ENCODE peak calls at places on chromosomes 11 and 22, in ten cellular contexts. One of them, this sample, is unnamed.

GRCh38 chr11:48141475-48142100 is 75.0 kb upstream of the OR4B1 start:
- DNase-seq in CD4-positive, CD25-positive, alpha-beta regulatory T cell: peak; percentile 25
- DNase-seq in AG10803: peak; percentile 55
- DNase-seq in mammary epithelial cell: peak; percentile 20
- DNase-seq in suprapubic skin: no peak
- DNase-seq in H7: no peak
- DNase-seq in astrocyte of the spinal cord: peak; percentile 32
- DNase-seq in sigmoid colon: no peak
- DNase-seq in right lobe of liver: no peak
- DNase-seq in body of pancreas: peak; percentile 26
- DNase-seq in this sample: no peak

GRCh38 chr11:134587345-134587744 is 175.3 kb upstream of the B3GAT1 start:
- DNase-seq in CD4-positive, CD25-positive, alpha-beta regulatory T cell: no peak
- DNase-seq in AG10803: no peak
- DNase-seq in mammary epithelial cell: no peak
- DNase-seq in suprapubic skin: no peak
- DNase-seq in H7: no peak
- DNase-seq in astrocyte of the spinal cord: no peak
- DNase-seq in sigmoid colon: no peak
- DNase-seq in right lobe of liver: no peak
- DNase-seq in body of pancreas: no peak
- DNase-seq in this sample: no peak

GRCh38 chr11:108616549-108616948 is 23.0 kb upstream of the EXPH5 start:
- DNase-seq in CD4-positive, CD25-positive, alpha-beta regulatory T cell: no peak
- DNase-seq in AG10803: peak; percentile 88
- DNase-seq in mammary epithelial cell: peak; percentile 99
- DNase-seq in suprapubic skin: no peak
- DNase-seq in H7: no peak
- DNase-seq in astrocyte of the spinal cord: peak; percentile 87
- DNase-seq in sigmoid colon: no peak
- DNase-seq in right lobe of liver: no peak
- DNase-seq in body of pancreas: no peak
- DNase-seq in this sample: no peak

GRCh38 chr22:29706991-29707390 is 12.8 kb upstream of the CABP7 start:
- DNase-seq in CD4-positive, CD25-positive, alpha-beta regulatory T cell: no peak
- DNase-seq in AG10803: no peak
- DNase-seq in mammary epithelial cell: no peak
- DNase-seq in suprapubic skin: no peak
- DNase-seq in H7: peak; percentile 48
- DNase-seq in astrocyte of the spinal cord: no peak
- DNase-seq in sigmoid colon: no peak
- DNase-seq in right lobe of liver: no peak
- DNase-seq in body of pancreas: peak; percentile 49
- DNase-seq in this sample: no peak

GRCh38 chr11:6413791-6414231 is 5.1 kb downstream of the APBB1 start:
- DNase-seq in CD4-positive, CD25-positive, alpha-beta regulatory T cell: peak; percentile 79
- DNase-seq in AG10803: peak; percentile 48
- DNase-seq in mammary epithelial cell: no peak
- DNase-seq in suprapubic skin: no peak
- DNase-seq in H7: no peak
- DNase-seq in astrocyte of the spinal cord: no peak
- DNase-seq in sigmoid colon: no peak
- DNase-seq in right lobe of liver: no peak
- DNase-seq in body of pancreas: no peak
- DNase-seq in this sample: no peak

GRCh38 chr22:43876866-43877509 is 14.7 kb upstream of the SULT4A1 start:
- DNase-seq in CD4-positive, CD25-positive, alpha-beta regulatory T cell: no peak
- DNase-seq in AG10803: no peak
- DNase-seq in mammary epithelial cell: no peak
- DNase-seq in suprapubic skin: peak; percentile 18
- DNase-seq in H7: no peak
- DNase-seq in astrocyte of the spinal cord: no peak
- DNase-seq in sigmoid colon: peak; percentile 27
- DNase-seq in right lobe of liver: no peak
- DNase-seq in body of pancreas: peak; percentile 0
- DNase-seq in this sample: no peak

GRCh38 chr11:73226297-73227006 is 8.4 kb downstream of the P2RY2 start:
- DNase-seq in CD4-positive, CD25-positive, alpha-beta regulatory T cell: no peak
- DNase-seq in AG10803: no peak
- DNase-seq in mammary epithelial cell: no peak
- DNase-seq in suprapubic skin: peak; percentile 22
- DNase-seq in H7: peak; percentile 8
- DNase-seq in astrocyte of the spinal cord: no peak
- DNase-seq in sigmoid colon: no peak
- DNase-seq in right lobe of liver: no peak
- DNase-seq in body of pancreas: no peak
- DNase-seq in this sample: no peak

GRCh38 chr11:107014871-107015270 is 3.4 kb downstream of the GUCY1A2 start:
- DNase-seq in CD4-positive, CD25-positive, alpha-beta regulatory T cell: no peak
- DNase-seq in AG10803: no peak
- DNase-seq in mammary epithelial cell: no peak
- DNase-seq in suprapubic skin: no peak
- DNase-seq in H7: no peak
- DNase-seq in astrocyte of the spinal cord: peak; percentile 74
- DNase-seq in sigmoid colon: no peak
- DNase-seq in right lobe of liver: no peak
- DNase-seq in body of pancreas: no peak
- DNase-seq in this sample: no peak

GRCh38 chr11:64088159-64089026 is 52.7 kb downstream of the FLRT1 start:
- DNase-seq in CD4-positive, CD25-positive, alpha-beta regulatory T cell: no peak
- DNase-seq in AG10803: no peak
- DNase-seq in mammary epithelial cell: no peak
- DNase-seq in suprapubic skin: no peak
- DNase-seq in H7: peak; percentile 96
- DNase-seq in astrocyte of the spinal cord: no peak
- DNase-seq in sigmoid colon: no peak
- DNase-seq in right lobe of liver: no peak
- DNase-seq in body of pancreas: no peak
- DNase-seq in this sample: no peak

GRCh38 chr11:19696073-19696472 is 16.6 kb upstream of the NAV2 start:
- DNase-seq in CD4-positive, CD25-positive, alpha-beta regulatory T cell: no peak
- DNase-seq in AG10803: no peak
- DNase-seq in mammary epithelial cell: no peak
- DNase-seq in suprapubic skin: no peak
- DNase-seq in H7: no peak
- DNase-seq in astrocyte of the spinal cord: no peak
- DNase-seq in sigmoid colon: no peak
- DNase-seq in right lobe of liver: no peak
- DNase-seq in body of pancreas: no peak
- DNase-seq in this sample: no peak

GRCh38 chr11:57321996-57322880 is 2.5 kb downstream of the TNKS1BP1 start:
- DNase-seq in CD4-positive, CD25-positive, alpha-beta regulatory T cell: no peak
- DNase-seq in AG10803: peak; percentile 99
- DNase-seq in mammary epithelial cell: peak; percentile 97
- DNase-seq in suprapubic skin: peak; percentile 97
- DNase-seq in H7: peak; percentile 91
- DNase-seq in astrocyte of the spinal cord: peak; percentile 97
- DNase-seq in sigmoid colon: peak; percentile 97
- DNase-seq in right lobe of liver: peak; percentile 90
- DNase-seq in body of pancreas: peak; percentile 92
- DNase-seq in this sample: peak; percentile 98

GRCh38 chr22:27637604-27638003 is 164.0 kb downstream of the MN1 start:
- DNase-seq in CD4-positive, CD25-positive, alpha-beta regulatory T cell: no peak
- DNase-seq in AG10803: peak; percentile 57
- DNase-seq in mammary epithelial cell: peak; percentile 36
- DNase-seq in suprapubic skin: no peak
- DNase-seq in H7: no peak
- DNase-seq in astrocyte of the spinal cord: peak; percentile 20
- DNase-seq in sigmoid colon: no peak
- DNase-seq in right lobe of liver: no peak
- DNase-seq in body of pancreas: no peak
- DNase-seq in this sample: no peak

GRCh38 chr11:18313985-18314763 is 7.8 kb downstream of the HPS5 start:
- DNase-seq in CD4-positive, CD25-positive, alpha-beta regulatory T cell: no peak
- DNase-seq in AG10803: peak; percentile 38
- DNase-seq in mammary epithelial cell: peak; percentile 54
- DNase-seq in suprapubic skin: no peak
- DNase-seq in H7: no peak
- DNase-seq in astrocyte of the spinal cord: peak; percentile 17
- DNase-seq in sigmoid colon: no peak
- DNase-seq in right lobe of liver: no peak
- DNase-seq in body of pancreas: no peak
- DNase-seq in this sample: no peak

GRCh38 chr11:8593935-8594909 is at the start of gene STK33:
- DNase-seq in CD4-positive, CD25-positive, alpha-beta regulatory T cell: no peak
- DNase-seq in AG10803: no peak
- DNase-seq in mammary epithelial cell: no peak
- DNase-seq in suprapubic skin: no peak
- DNase-seq in H7: peak; percentile 94
- DNase-seq in astrocyte of the spinal cord: peak; percentile 51
- DNase-seq in sigmoid colon: peak; percentile 71
- DNase-seq in right lobe of liver: peak; percentile 30
- DNase-seq in body of pancreas: peak; percentile 84
- DNase-seq in this sample: no peak

DNA sequence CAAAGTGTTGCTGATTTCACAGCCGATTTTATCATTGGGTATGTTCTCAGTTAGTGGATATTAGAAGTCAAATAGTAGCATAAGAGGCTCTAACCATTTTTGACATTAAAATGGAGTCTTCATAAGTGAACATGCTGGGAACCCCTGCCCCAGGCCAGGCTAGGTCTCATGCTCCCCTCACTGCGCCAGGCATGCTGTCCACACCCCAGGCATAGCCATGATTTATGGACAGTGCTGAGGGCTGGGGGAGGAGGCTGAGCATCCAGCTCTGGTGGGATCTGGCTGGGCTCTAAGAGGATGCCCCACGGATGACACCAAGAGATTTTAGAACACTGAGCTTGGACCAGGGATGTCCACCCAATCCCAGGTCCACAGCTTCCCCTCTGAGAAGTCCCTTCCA is 38.7 kb upstream of the LRRC32 start:
- DNase-seq in CD4-positive, CD25-positive, alpha-beta regulatory T cell: no peak
- DNase-seq in AG10803: no peak
- DNase-seq in mammary epithelial cell: no peak
- DNase-seq in suprapubic skin: no peak
- DNase-seq in H7: peak; percentile 16
- DNase-seq in astrocyte of the spinal cord: no peak
- DNase-seq in sigmoid colon: no peak
- DNase-seq in right lobe of liver: no peak
- DNase-seq in body of pancreas: no peak
- DNase-seq in this sample: no peak
- H3K4me3 ChIP-seq in CD4-positive, CD25-positive, alpha-beta regulatory T cell: no peak overlapping the region
- H3K4me3 ChIP-seq in AG10803: no peak overlapping the region
- H3K4me3 ChIP-seq in mammary epithelial cell: no peak overlapping the region
- H3K4me3 ChIP-seq in suprapubic skin: no peak overlapping the region
- H3K4me3 ChIP-seq in H7: no peak overlapping the region
- H3K4me3 ChIP-seq in astrocyte of the spinal cord: no peak overlapping the region
- H3K4me3 ChIP-seq in sigmoid colon: no peak overlapping the region
- H3K4me3 ChIP-seq in right lobe of liver: no peak overlapping the region
- H3K4me3 ChIP-seq in body of pancreas: no peak overlapping the region
- H3K4me3 ChIP-seq in this sample: no peak overlapping the region

GRCh38 chr11:119315139-119316016 is 1.6 kb downstream of the MCAM start:
- DNase-seq in CD4-positive, CD25-positive, alpha-beta regulatory T cell: peak; percentile 57
- DNase-seq in AG10803: no peak
- DNase-seq in mammary epithelial cell: peak; percentile 56
- DNase-seq in suprapubic skin: peak; percentile 71
- DNase-seq in H7: peak; percentile 93
- DNase-seq in astrocyte of the spinal cord: no peak
- DNase-seq in sigmoid colon: peak; percentile 79
- DNase-seq in right lobe of liver: peak; percentile 39
- DNase-seq in body of pancreas: peak; percentile 56
- DNase-seq in this sample: peak; percentile 56

GRCh38 chr11:119317592-119318239 is 786 bp upstream of the MCAM start:
- DNase-seq in CD4-positive, CD25-positive, alpha-beta regulatory T cell: no peak
- DNase-seq in AG10803: no peak
- DNase-seq in mammary epithelial cell: peak; percentile 44
- DNase-seq in suprapubic skin: no peak
- DNase-seq in H7: peak; percentile 62
- DNase-seq in astrocyte of the spinal cord: no peak
- DNase-seq in sigmoid colon: no peak
- DNase-seq in right lobe of liver: no peak
- DNase-seq in body of pancreas: no peak
- DNase-seq in this sample: no peak

GRCh38 chr11:119316729-119317591 is at the start of gene MCAM:
- DNase-seq in CD4-positive, CD25-positive, alpha-beta regulatory T cell: no peak
- DNase-seq in AG10803: no peak
- DNase-seq in mammary epithelial cell: peak; percentile 39
- DNase-seq in suprapubic skin: peak; percentile 66
- DNase-seq in H7: peak; percentile 95
- DNase-seq in astrocyte of the spinal cord: peak; percentile 43
- DNase-seq in sigmoid colon: peak; percentile 86
- DNase-seq in right lobe of liver: peak; percentile 47
- DNase-seq in body of pancreas: peak; percentile 41
- DNase-seq in this sample: peak; percentile 61

GRCh38 chr11:119316017-119316728 is 757 bp downstream of the MCAM start:
- DNase-seq in CD4-positive, CD25-positive, alpha-beta regulatory T cell: no peak
- DNase-seq in AG10803: no peak
- DNase-seq in mammary epithelial cell: peak; percentile 45
- DNase-seq in suprapubic skin: peak; percentile 67
- DNase-seq in H7: peak; percentile 74
- DNase-seq in astrocyte of the spinal cord: peak; percentile 31
- DNase-seq in sigmoid colon: peak; percentile 91
- DNase-seq in right lobe of liver: peak; percentile 36
- DNase-seq in body of pancreas: peak; percentile 69
- DNase-seq in this sample: peak; percentile 64

GRCh38 chr11:119314748-119315138 is 2.2 kb downstream of the MCAM start:
- DNase-seq in CD4-positive, CD25-positive, alpha-beta regulatory T cell: no peak
- DNase-seq in AG10803: no peak
- DNase-seq in mammary epithelial cell: no peak
- DNase-seq in suprapubic skin: no peak
- DNase-seq in H7: no peak
- DNase-seq in astrocyte of the spinal cord: no peak
- DNase-seq in sigmoid colon: no peak
- DNase-seq in right lobe of liver: no peak
- DNase-seq in body of pancreas: no peak
- DNase-seq in this sample: no peak
- H3K4me3 ChIP-seq in CD4-positive, CD25-positive, alpha-beta regulatory T cell: no peak overlapping the region
- H3K4me3 ChIP-seq in AG10803: no peak overlapping the region
- H3K4me3 ChIP-seq in mammary epithelial cell: peak overlapping the region; percentile 18
- H3K4me3 ChIP-seq in suprapubic skin: peak overlapping the region; percentile 53
- H3K4me3 ChIP-seq in H7: no peak overlapping the region
- H3K4me3 ChIP-seq in astrocyte of the spinal cord: no peak overlapping the region
- H3K4me3 ChIP-seq in sigmoid colon: peak overlapping the region; percentile 62
- H3K4me3 ChIP-seq in right lobe of liver: no peak overlapping the region
- H3K4me3 ChIP-seq in body of pancreas: no peak overlapping the region
- H3K4me3 ChIP-seq in this sample: no peak overlapping the region

DNA sequence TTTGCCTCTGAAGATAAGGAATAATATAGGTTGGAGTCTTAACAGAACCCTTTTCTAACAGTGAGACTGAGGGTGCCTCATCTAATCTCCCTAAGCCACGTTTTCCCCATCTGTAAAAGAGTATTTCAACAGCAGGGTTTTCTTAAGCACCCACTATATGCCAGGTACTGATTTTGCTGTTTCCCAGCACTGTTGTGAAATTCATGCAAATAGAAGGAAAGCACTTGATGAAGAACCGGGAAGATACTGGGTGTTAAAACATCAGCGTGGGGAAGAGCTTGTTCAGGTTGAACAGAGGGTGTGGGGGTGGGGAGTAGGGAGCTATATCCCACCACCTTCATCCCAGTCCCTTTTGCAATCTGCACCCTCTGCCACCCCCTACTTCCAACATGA is 2.8 kb downstream of the HMOX1 start:
- DNase-seq in CD4-positive, CD25-positive, alpha-beta regulatory T cell: no peak
- DNase-seq in AG10803: no peak
- DNase-seq in mammary epithelial cell: no peak
- DNase-seq in suprapubic skin: no peak
- DNase-seq in H7: no peak
- DNase-seq in astrocyte of the spinal cord: no peak
- DNase-seq in sigmoid colon: no peak
- DNase-seq in right lobe of liver: no peak
- DNase-seq in body of pancreas: no peak
- DNase-seq in this sample: no peak
- H3K4me3 ChIP-seq in CD4-positive, CD25-positive, alpha-beta regulatory T cell: no peak overlapping the region
- H3K4me3 ChIP-seq in AG10803: peak overlapping the region; percentile 100
- H3K4me3 ChIP-seq in mammary epithelial cell: no peak overlapping the region
- H3K4me3 ChIP-seq in suprapubic skin: no peak overlapping the region
- H3K4me3 ChIP-seq in H7: no peak overlapping the region
- H3K4me3 ChIP-seq in astrocyte of the spinal cord: no peak overlapping the region
- H3K4me3 ChIP-seq in sigmoid colon: no peak overlapping the region
- H3K4me3 ChIP-seq in right lobe of liver: peak overlapping the region; percentile 89
- H3K4me3 ChIP-seq in body of pancreas: no peak overlapping the region
- H3K4me3 ChIP-seq in this sample: no peak overlapping the region

GRCh38 chr11:65478411-65479183 is 20.2 kb upstream of the MALAT1 start:
- DNase-seq in CD4-positive, CD25-positive, alpha-beta regulatory T cell: no peak
- DNase-seq in AG10803: peak; percentile 67
- DNase-seq in mammary epithelial cell: no peak
- DNase-seq in suprapubic skin: peak; percentile 75
- DNase-seq in H7: no peak
- DNase-seq in astrocyte of the spinal cord: peak; percentile 61
- DNase-seq in sigmoid colon: peak; percentile 89
- DNase-seq in right lobe of liver: peak; percentile 59
- DNase-seq in body of pancreas: peak; percentile 66
- DNase-seq in this sample: no peak
- H3K4me3 ChIP-seq in CD4-positive, CD25-positive, alpha-beta regulatory T cell: peak overlapping the region; percentile 26
- H3K4me3 ChIP-seq in AG10803: peak overlapping the region; percentile 52
- H3K4me3 ChIP-seq in mammary epithelial cell: no peak overlapping the region
- H3K4me3 ChIP-seq in suprapubic skin: peak overlapping the region; percentile 61
- H3K4me3 ChIP-seq in H7: no peak overlapping the region
- H3K4me3 ChIP-seq in astrocyte of the spinal cord: peak overlapping the region; percentile 2
- H3K4me3 ChIP-seq in sigmoid colon: peak overlapping the region; percentile 74
- H3K4me3 ChIP-seq in right lobe of liver: no peak overlapping the region
- H3K4me3 ChIP-seq in body of pancreas: no peak overlapping the region
- H3K4me3 ChIP-seq in this sample: no peak overlapping the region

This sample was measured in A673.